ENCODE peak calls at places on chromosomes 5 and 9, in four cellular contexts. O, E, K and W are unnamed samples.

GRCh38 chr9:133989554-133990365 is 2.4 kb downstream of the VAV2 start:
- DNase-seq in O (no peak), E (no peak), K (no peak), W (no peak)

GRCh38 chr5:56003633-56004032 is 8.9 kb upstream of the IL6ST start:
- DNase-seq in O (no peak), E (no peak), K (no peak), W (no peak)

GRCh38 chr5:58542709-58543108 is 40.2 kb upstream of the RAB3C start:
- DNase-seq in O (no peak), E (no peak), K (peak), W (no peak)

GRCh38 chr5:115686692-115687054 is 60.8 kb upstream of the TMED7 start:
- DNase-seq in O (no peak), E (no peak), K (no peak), W (no peak)

GRCh38 chr9:7894231-7894630 is 94.7 kb upstream of the DMAC1 start:
- DNase-seq in O (no peak), E (no peak), K (no peak), W (no peak)

GRCh38 chr9:127626752-127627493 is 14.8 kb downstream of the STXBP1 start:
- DNase-seq in O (no peak), E (no peak), K (no peak), W (no peak)

GRCh38 chr9:78133751-78134150 is 102.1 kb upstream of the CEP78 start:
- DNase-seq in O (no peak), E (no peak), K (no peak), W (no peak)

GRCh38 chr5:32600057-32600622 is 14.8 kb downstream of the SUB1 start:
- DNase-seq in O (no peak), E (no peak), K (peak), W (peak)

GRCh38 chr5:65482280-65482726 is 583 bp upstream of the ADAMTS6 start:
- DNase-seq in O (peak), E (no peak), K (peak), W (no peak)

GRCh38 chr5:67033893-67034605 is 162.6 kb downstream of the CD180 start:
- DNase-seq in O (no peak), E (no peak), K (no peak), W (no peak)

GRCh38 chr5:124816381-124816780 is 69.9 kb upstream of the ZNF608 start:
- DNase-seq in O (no peak), E (no peak), K (no peak), W (no peak)

GRCh38 chr9:129676970-129677369 is 11.5 kb downstream of the PRRX2 start:
- DNase-seq in O (no peak), E (no peak), K (no peak), W (no peak)

GRCh38 chr9:120689860-120690259 is 24.4 kb downstream of the MEGF9 start:
- DNase-seq in O (no peak), E (no peak), K (peak), W (no peak)

GRCh38 chr9:129313331-129313955 is 135.4 kb upstream of the IER5L start:
- DNase-seq in O (no peak), E (no peak), K (no peak), W (no peak)

GRCh38 chr9:34179528-34180138 is 790 bp downstream of the UBAP1 start:
- DNase-seq in O (peak), E (peak), K (peak), W (no peak)

GRCh38 chr9:123323482-123324013 is 32.4 kb upstream of the CRB2 start:
- DNase-seq in O (no peak), E (no peak), K (no peak), W (no peak)

GRCh38 chr9:131656356-131657030 is 83.4 kb downstream of the RAPGEF1 start:
- DNase-seq in O (no peak), E (no peak), K (peak), W (no peak)

GRCh38 chr5:132679717-132680380 is 6.1 kb downstream of the IL4 start:
- DNase-seq in O (no peak), E (no peak), K (no peak), W (no peak)

GRCh38 chr5:96973561-96974401 is 37.9 kb downstream of the LNPEP start:
- DNase-seq in O (no peak), E (no peak), K (no peak), W (no peak)

GRCh38 chr9:127098916-127099315 is 23.5 kb downstream of the ANGPTL2 start:
- DNase-seq in O (no peak), E (no peak), K (no peak), W (no peak)

GRCh38 chr5:1823381-1824034 is 22.3 kb downstream of the NDUFS6 start:
- DNase-seq in O (no peak), E (no peak), K (no peak), W (no peak)

GRCh38 chr9:129550199-129550839 is 70.6 kb downstream of the C9orf50 start:
- DNase-seq in O (no peak), E (peak), K (peak), W (peak)

GRCh38 chr5:169626779-169627178 is 10.3 kb upstream of the DOCK2 start:
- DNase-seq in O (no peak), E (no peak), K (peak), W (peak)

GRCh38 chr9:94946256-94946655 is 219.8 kb downstream of the AOPEP start:
- DNase-seq in O (no peak), E (no peak), K (no peak), W (no peak)

GRCh38 chr5:1909346-1909985 is 26.7 kb upstream of the IRX4 start:
- DNase-seq in O (no peak), E (no peak), K (no peak), W (no peak)

GRCh38 chr9:134346151-134346550 is 19.9 kb downstream of the RXRA start:
- DNase-seq in O (no peak), E (no peak), K (no peak), W (no peak)

GRCh38 chr5:101782352-101783087 is 513.6 kb downstream of the SLCO4C1 start:
- DNase-seq in O (no peak), E (no peak), K (no peak), W (no peak)

GRCh38 chr5:42858709-42859108 is 47.0 kb upstream of the SELENOP start:
- DNase-seq in O (no peak), E (no peak), K (no peak), W (no peak)

GRCh38 chr9:105074501-105074900 is 146.5 kb upstream of the ABCA1 start:
- DNase-seq in O (no peak), E (no peak), K (no peak), W (no peak)

GRCh38 chr9:90843530-90843929 is 41.9 kb downstream of the SYK start:
- DNase-seq in O (no peak), E (no peak), K (no peak), W (no peak)

GRCh38 chr5:152246401-152246800 is 158.7 kb downstream of the NMUR2 start:
- DNase-seq in O (no peak), E (no peak), K (peak), W (no peak)

GRCh38 chr9:77158772-77159513 is 18.4 kb upstream of the VPS13A start:
- DNase-seq in O (no peak), E (no peak), K (peak), W (no peak)

GRCh38 chr9:130499804-130500263 is 55.1 kb downstream of the ASS1 start:
- DNase-seq in O (no peak), E (peak), K (no peak), W (no peak)

GRCh38 chr9:135907006-135907434 is 326 bp downstream of the CAMSAP1 start:
- DNase-seq in O (no peak), E (no peak), K (no peak), W (no peak)

GRCh38 chr9:135909371-135909770 is 2.0 kb upstream of the CAMSAP1 start:
- DNase-seq in O (no peak), E (no peak), K (no peak), W (no peak)

GRCh38 chr9:135906291-135907005 is 898 bp downstream of the CAMSAP1 start:
- DNase-seq in O (no peak), E (no peak), K (peak), W (no peak)

GRCh38 chr9:135908334-135909204 is 1.2 kb upstream of the CAMSAP1 start:
- DNase-seq in O (no peak), E (no peak), K (peak), W (no peak)

GRCh38 chr9:135907446-135908333 is at the start of gene CAMSAP1:
- DNase-seq in O (peak), E (peak), K (peak), W (peak)
- TF ChIP-seq POLR2A in O (peak), E (peak), K (peak), W (peak)

GRCh38 chr9:111599092-111599947 is at the start of gene PTGR1:
- DNase-seq in O (no peak), E (peak), K (peak), W (peak)
- TF ChIP-seq POLR2A in O (no peak), E (peak), K (peak), W (peak)

GRCh38 chr9:136799854-136800657 is 3.9 kb downstream of the CCDC183 start:
- DNase-seq in O (peak), E (peak), K (peak), W (peak)
- TF ChIP-seq POLR2A in O (no peak), E (peak), K (no peak), W (no peak)

DNA sequence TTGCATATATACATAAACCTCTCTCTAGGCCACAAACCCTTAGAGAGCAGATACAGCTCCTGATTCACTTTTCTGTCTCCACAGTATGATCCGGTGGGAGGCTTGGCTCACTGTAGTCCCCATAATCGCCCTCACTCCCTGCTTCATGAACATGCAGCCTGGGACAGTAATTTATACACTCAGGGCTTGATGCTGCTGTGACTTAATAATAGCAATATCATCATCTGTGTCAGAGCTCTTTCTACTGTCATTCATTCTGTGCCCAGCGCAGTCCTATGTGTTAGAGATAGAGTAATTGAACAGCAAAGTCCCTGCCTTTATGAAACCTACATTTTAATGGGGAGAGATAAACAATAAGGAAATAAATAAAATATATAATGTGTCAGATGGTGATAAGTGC is 2.7 kb upstream of the HEMGN start:
- DNase-seq in O (peak), E (no peak), K (no peak), W (no peak)
- TF ChIP-seq POLR2A in O (no peak), E (no peak), K (no peak), W (no peak)

DNA sequence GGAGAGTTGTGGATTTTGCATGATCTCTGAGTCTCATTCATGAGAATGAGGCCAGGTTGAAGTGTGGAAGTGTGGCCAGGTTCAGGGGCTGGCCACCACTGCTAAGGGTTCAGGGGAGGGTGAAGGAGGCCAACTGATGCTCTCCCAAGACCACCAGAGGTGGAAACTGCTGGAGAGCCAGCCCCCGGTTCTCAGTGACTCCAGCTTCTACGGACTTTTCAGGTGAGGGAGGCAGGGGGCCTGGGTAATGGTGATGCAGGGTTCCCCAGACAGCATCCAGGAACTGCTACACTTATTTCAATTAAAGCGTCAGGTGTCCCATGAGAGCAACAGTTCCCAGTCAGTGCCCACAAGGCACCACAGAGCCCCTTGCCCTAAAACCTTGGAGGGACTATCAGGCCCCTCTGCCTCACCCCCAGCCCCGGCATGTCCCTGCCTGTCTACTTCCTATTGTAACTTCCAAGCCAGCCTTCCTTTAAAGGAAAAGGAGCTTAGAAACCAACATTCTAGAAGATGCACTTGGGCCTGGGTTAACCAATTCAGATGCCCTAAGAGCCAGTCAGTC is 50.1 kb downstream of the AMBP start:
- DNase-seq in O (no peak), E (no peak), K (no peak), W (no peak)
- TF ChIP-seq POLR2A in O (no peak), E (no peak), K (no peak), W (no peak)

GRCh38 chr9:3875371-3876132 is 349.8 kb upstream of the RFX3 start:
- DNase-seq in O (no peak), E (peak), K (peak), W (peak)
- TF ChIP-seq POLR2A in O (no peak), E (no peak), K (peak), W (no peak)

GRCh38 chr5:140107312-140108092 is 6.4 kb upstream of the PURA start:
- DNase-seq in O (peak), E (peak), K (peak), W (peak)
- TF ChIP-seq POLR2A in O (peak), E (peak), K (peak), W (peak)